ENCODE peak calls at places on chromosomes 11 and 22, in nine cellular contexts. One of them, this sample, is unnamed.

GRCh38 chr11:19953909-19954308 is 206.4 kb downstream of the DBX1 start:
- DNase-seq in HCT116: peak
- DNase-seq in psoas muscle: no peak
- DNase-seq in fibroblast of lung: peak
- DNase-seq in OCI-LY7: no peak
- DNase-seq in AG04450: peak
- DNase-seq in tibial nerve: no peak
- DNase-seq in kidney: no peak
- DNase-seq in spleen: no peak
- DNase-seq in this sample: peak

GRCh38 chr11:120467627-120468026 is 43.9 kb upstream of the GRIK4 start:
- DNase-seq in HCT116: no peak
- DNase-seq in psoas muscle: no peak
- DNase-seq in fibroblast of lung: peak
- DNase-seq in OCI-LY7: no peak
- DNase-seq in AG04450: no peak
- DNase-seq in tibial nerve: no peak
- DNase-seq in kidney: no peak
- DNase-seq in spleen: no peak
- DNase-seq in this sample: no peak

GRCh38 chr11:19910931-19911330 is 198.3 kb downstream of the NAV2 start:
- DNase-seq in HCT116: no peak
- DNase-seq in psoas muscle: no peak
- DNase-seq in fibroblast of lung: no peak
- DNase-seq in OCI-LY7: no peak
- DNase-seq in AG04450: no peak
- DNase-seq in tibial nerve: no peak
- DNase-seq in kidney: no peak
- DNase-seq in spleen: no peak
- DNase-seq in this sample: no peak

GRCh38 chr11:117097567-117098268 is 510 bp downstream of the SIK3 start:
- DNase-seq in HCT116: no peak
- DNase-seq in psoas muscle: peak
- DNase-seq in fibroblast of lung: no peak
- DNase-seq in OCI-LY7: peak
- DNase-seq in AG04450: no peak
- DNase-seq in tibial nerve: peak
- DNase-seq in kidney: peak
- DNase-seq in spleen: no peak
- DNase-seq in this sample: no peak

GRCh38 chr11:126024143-126024542 is 38.5 kb downstream of the CDON start:
- DNase-seq in HCT116: no peak
- DNase-seq in psoas muscle: no peak
- DNase-seq in fibroblast of lung: no peak
- DNase-seq in OCI-LY7: no peak
- DNase-seq in AG04450: no peak
- DNase-seq in tibial nerve: no peak
- DNase-seq in kidney: no peak
- DNase-seq in spleen: no peak
- DNase-seq in this sample: no peak

GRCh38 chr22:46761539-46762237 is 762 bp upstream of the TBC1D22A start:
- DNase-seq in HCT116: no peak
- DNase-seq in psoas muscle: no peak
- DNase-seq in fibroblast of lung: no peak
- DNase-seq in OCI-LY7: peak
- DNase-seq in AG04450: no peak
- DNase-seq in tibial nerve: no peak
- DNase-seq in kidney: no peak
- DNase-seq in spleen: peak
- DNase-seq in this sample: no peak

GRCh38 chr11:33588056-33588455 is 112.6 kb downstream of the C11orf91 start:
- DNase-seq in HCT116: no peak
- DNase-seq in psoas muscle: no peak
- DNase-seq in fibroblast of lung: no peak
- DNase-seq in OCI-LY7: no peak
- DNase-seq in AG04450: no peak
- DNase-seq in tibial nerve: no peak
- DNase-seq in kidney: no peak
- DNase-seq in spleen: no peak
- DNase-seq in this sample: no peak

GRCh38 chr11:64152841-64153691 is 12.8 kb downstream of the MACROD1 start:
- DNase-seq in HCT116: no peak
- DNase-seq in psoas muscle: peak
- DNase-seq in fibroblast of lung: no peak
- DNase-seq in OCI-LY7: peak
- DNase-seq in AG04450: no peak
- DNase-seq in tibial nerve: peak
- DNase-seq in kidney: peak
- DNase-seq in spleen: peak
- DNase-seq in this sample: no peak

GRCh38 chr11:75203641-75204011 is 36.9 kb upstream of the TPBGL start:
- DNase-seq in HCT116: no peak
- DNase-seq in psoas muscle: no peak
- DNase-seq in fibroblast of lung: no peak
- DNase-seq in OCI-LY7: no peak
- DNase-seq in AG04450: no peak
- DNase-seq in tibial nerve: no peak
- DNase-seq in kidney: no peak
- DNase-seq in spleen: no peak
- DNase-seq in this sample: no peak

GRCh38 chr22:43279867-43280519 is 63.2 kb downstream of the SCUBE1 start:
- DNase-seq in HCT116: no peak
- DNase-seq in psoas muscle: no peak
- DNase-seq in fibroblast of lung: no peak
- DNase-seq in OCI-LY7: no peak
- DNase-seq in AG04450: no peak
- DNase-seq in tibial nerve: no peak
- DNase-seq in kidney: no peak
- DNase-seq in spleen: no peak
- DNase-seq in this sample: no peak

GRCh38 chr11:47109882-47110281 is 66.8 kb downstream of the ARFGAP2 start:
- DNase-seq in HCT116: no peak
- DNase-seq in psoas muscle: no peak
- DNase-seq in fibroblast of lung: no peak
- DNase-seq in OCI-LY7: peak
- DNase-seq in AG04450: no peak
- DNase-seq in tibial nerve: no peak
- DNase-seq in kidney: no peak
- DNase-seq in spleen: no peak
- DNase-seq in this sample: no peak

GRCh38 chr22:24554316-24555159 is at the start of gene GUCD1:
- DNase-seq in HCT116: no peak
- DNase-seq in psoas muscle: peak
- DNase-seq in fibroblast of lung: peak
- DNase-seq in OCI-LY7: peak
- DNase-seq in AG04450: no peak
- DNase-seq in tibial nerve: no peak
- DNase-seq in kidney: no peak
- DNase-seq in spleen: no peak
- DNase-seq in this sample: no peak

GRCh38 chr11:35145249-35145648 is 6.3 kb downstream of the CD44 start:
- DNase-seq in HCT116: no peak
- DNase-seq in psoas muscle: peak
- DNase-seq in fibroblast of lung: peak
- DNase-seq in OCI-LY7: no peak
- DNase-seq in AG04450: no peak
- DNase-seq in tibial nerve: no peak
- DNase-seq in kidney: no peak
- DNase-seq in spleen: no peak
- DNase-seq in this sample: no peak

GRCh38 chr22:20646906-20647305 is 127.0 kb upstream of the SERPIND1 start:
- DNase-seq in HCT116: no peak
- DNase-seq in psoas muscle: no peak
- DNase-seq in fibroblast of lung: no peak
- DNase-seq in OCI-LY7: no peak
- DNase-seq in AG04450: no peak
- DNase-seq in tibial nerve: no peak
- DNase-seq in kidney: no peak
- DNase-seq in spleen: no peak
- DNase-seq in this sample: no peak

GRCh38 chr11:105577645-105578044 is 32.2 kb upstream of the GRIA4 start:
- DNase-seq in HCT116: no peak
- DNase-seq in psoas muscle: no peak
- DNase-seq in fibroblast of lung: peak
- DNase-seq in OCI-LY7: no peak
- DNase-seq in AG04450: peak
- DNase-seq in tibial nerve: no peak
- DNase-seq in kidney: no peak
- DNase-seq in spleen: no peak
- DNase-seq in this sample: no peak

GRCh38 chr11:84022221-84022620 is 736.1 kb upstream of the CCDC90B start:
- DNase-seq in HCT116: no peak
- DNase-seq in psoas muscle: no peak
- DNase-seq in fibroblast of lung: peak
- DNase-seq in OCI-LY7: no peak
- DNase-seq in AG04450: no peak
- DNase-seq in tibial nerve: no peak
- DNase-seq in kidney: no peak
- DNase-seq in spleen: no peak
- DNase-seq in this sample: no peak

GRCh38 chr11:134616048-134616447 is 204.0 kb upstream of the B3GAT1 start:
- DNase-seq in HCT116: no peak
- DNase-seq in psoas muscle: no peak
- DNase-seq in fibroblast of lung: no peak
- DNase-seq in OCI-LY7: no peak
- DNase-seq in AG04450: no peak
- DNase-seq in tibial nerve: no peak
- DNase-seq in kidney: no peak
- DNase-seq in spleen: no peak
- DNase-seq in this sample: no peak

GRCh38 chr22:47783433-47784366 is 1021.2 kb downstream of the TBC1D22A start:
- DNase-seq in HCT116: no peak
- DNase-seq in psoas muscle: no peak
- DNase-seq in fibroblast of lung: no peak
- DNase-seq in OCI-LY7: no peak
- DNase-seq in AG04450: no peak
- DNase-seq in tibial nerve: no peak
- DNase-seq in kidney: no peak
- DNase-seq in spleen: peak
- DNase-seq in this sample: no peak

DNA sequence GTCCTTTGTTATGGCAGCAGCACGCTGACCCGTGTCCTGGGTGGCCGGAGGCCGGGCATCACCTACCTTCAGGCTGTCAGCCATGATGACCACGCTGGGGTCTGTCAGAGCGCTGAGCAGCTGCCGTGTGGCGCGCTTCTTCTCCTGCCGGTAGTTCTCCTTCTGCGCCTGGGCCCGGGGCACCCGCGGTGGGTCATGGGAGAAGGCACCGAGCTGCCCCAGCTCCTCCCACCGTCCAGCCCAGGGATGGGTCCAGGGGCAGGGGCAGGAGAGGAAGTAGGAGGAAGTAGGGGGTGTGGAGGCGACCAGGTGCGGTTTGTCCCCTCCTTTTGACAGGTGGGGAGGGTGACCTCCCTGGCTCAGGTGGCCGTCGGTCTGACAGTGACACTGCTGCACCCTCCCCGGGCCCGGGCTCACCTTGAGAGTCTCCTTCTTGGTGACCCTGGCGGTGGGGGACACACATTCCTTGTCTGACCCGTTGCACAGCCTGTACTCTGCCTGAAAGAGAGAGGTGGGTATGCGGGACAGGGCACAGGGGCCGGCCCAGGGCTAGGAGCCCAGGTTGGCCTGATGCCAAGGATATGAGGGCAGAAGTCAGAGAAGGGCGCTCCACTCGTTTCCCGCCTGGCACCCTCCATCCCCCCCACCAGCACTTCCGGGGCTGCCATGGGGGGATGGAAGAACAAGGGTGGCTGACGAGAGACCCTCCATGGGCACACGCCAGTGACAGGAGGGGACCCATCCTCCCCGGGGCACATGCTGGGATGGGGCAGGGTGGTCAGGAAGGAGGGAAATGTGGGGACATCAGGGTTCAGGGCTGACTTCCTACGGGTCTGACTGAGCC is 43.0 kb downstream of the OSBPL5 start:
- DNase-seq in HCT116: no peak
- DNase-seq in psoas muscle: no peak
- DNase-seq in fibroblast of lung: no peak
- DNase-seq in OCI-LY7: no peak
- DNase-seq in AG04450: no peak
- DNase-seq in tibial nerve: no peak
- DNase-seq in kidney: peak
- DNase-seq in spleen: peak
- DNase-seq in this sample: no peak
- H3K27ac ChIP-seq in HCT116: no peak
- H3K27ac ChIP-seq in psoas muscle: no peak
- H3K27ac ChIP-seq in fibroblast of lung: no peak
- H3K27ac ChIP-seq in OCI-LY7: no peak
- H3K27ac ChIP-seq in AG04450: no peak
- H3K27ac ChIP-seq in tibial nerve: no peak
- H3K27ac ChIP-seq in kidney: no peak
- H3K27ac ChIP-seq in spleen: no peak
- H3K27ac ChIP-seq in this sample: no peak

GRCh38 chr22:33539902-33540751 is 380.1 kb downstream of the LARGE1 start:
- DNase-seq in HCT116: no peak
- DNase-seq in psoas muscle: peak
- DNase-seq in fibroblast of lung: peak
- DNase-seq in OCI-LY7: no peak
- DNase-seq in AG04450: no peak
- DNase-seq in tibial nerve: peak
- DNase-seq in kidney: peak
- DNase-seq in spleen: no peak
- DNase-seq in this sample: no peak
- H3K27ac ChIP-seq in HCT116: no peak
- H3K27ac ChIP-seq in psoas muscle: no peak
- H3K27ac ChIP-seq in fibroblast of lung: no peak
- H3K27ac ChIP-seq in OCI-LY7: no peak
- H3K27ac ChIP-seq in AG04450: no peak
- H3K27ac ChIP-seq in tibial nerve: peak
- H3K27ac ChIP-seq in kidney: peak
- H3K27ac ChIP-seq in spleen: no peak
- H3K27ac ChIP-seq in this sample: no peak

GRCh38 chr22:34604312-34604711 is 461.6 kb upstream of the ISX start:
- DNase-seq in HCT116: no peak
- DNase-seq in psoas muscle: no peak
- DNase-seq in fibroblast of lung: no peak
- DNase-seq in OCI-LY7: no peak
- DNase-seq in AG04450: no peak
- DNase-seq in tibial nerve: no peak
- DNase-seq in kidney: no peak
- DNase-seq in spleen: no peak
- DNase-seq in this sample: no peak
- H3K27ac ChIP-seq in HCT116: no peak
- H3K27ac ChIP-seq in psoas muscle: no peak
- H3K27ac ChIP-seq in fibroblast of lung: no peak
- H3K27ac ChIP-seq in OCI-LY7: no peak
- H3K27ac ChIP-seq in AG04450: no peak
- H3K27ac ChIP-seq in tibial nerve: no peak
- H3K27ac ChIP-seq in kidney: no peak
- H3K27ac ChIP-seq in spleen: no peak
- H3K27ac ChIP-seq in this sample: no peak

DNA sequence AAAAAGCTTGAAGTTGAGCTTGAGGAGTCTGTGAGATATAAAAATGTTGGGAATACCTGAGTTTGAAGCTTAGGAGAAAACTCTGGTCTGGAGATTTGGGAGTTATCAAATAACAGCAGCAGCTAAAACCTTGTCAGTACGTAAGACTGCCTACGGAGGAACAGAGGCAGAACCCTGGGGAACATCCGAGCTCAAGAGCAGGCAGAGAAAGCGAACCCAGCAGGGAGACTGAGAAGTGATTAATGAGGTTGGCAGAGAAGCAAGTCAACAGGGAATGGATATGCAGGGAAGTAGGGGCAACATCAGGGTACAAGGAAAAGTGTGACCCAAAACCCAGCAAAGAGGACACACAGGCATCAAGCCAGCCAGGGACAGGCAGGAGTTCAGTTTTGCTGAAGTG is 12.6 kb upstream of the MTFP1 start:
- DNase-seq in HCT116: no peak
- DNase-seq in psoas muscle: no peak
- DNase-seq in fibroblast of lung: no peak
- DNase-seq in OCI-LY7: no peak
- DNase-seq in AG04450: no peak
- DNase-seq in tibial nerve: no peak
- DNase-seq in kidney: no peak
- DNase-seq in spleen: no peak
- DNase-seq in this sample: no peak
- H3K27ac ChIP-seq in HCT116: no peak
- H3K27ac ChIP-seq in psoas muscle: no peak
- H3K27ac ChIP-seq in fibroblast of lung: no peak
- H3K27ac ChIP-seq in OCI-LY7: no peak
- H3K27ac ChIP-seq in AG04450: no peak
- H3K27ac ChIP-seq in tibial nerve: no peak
- H3K27ac ChIP-seq in kidney: no peak
- H3K27ac ChIP-seq in spleen: no peak
- H3K27ac ChIP-seq in this sample: peak